ENCODE peak calls at places on chromosomes 1 and 21, in eight cellular contexts. B is SK-N-SH, I is PC-9, E is KG1, C is head of caudate nucleus, D is H54, O is mesendoderm, V is midbrain. F is an unnamed sample.

GRCh38 chr21:34904526-34905298 is 144.4 kb downstream of the RUNX1 start:
- DNase-seq in B (no peak), I (no peak), E (no peak), C (no peak), D (no peak), O (no peak), V (no peak), F (no peak)

GRCh38 chr1:221117548-221117951 is 238.3 kb downstream of the HLX start:
- DNase-seq in B (peak; percentile 49), I (peak; percentile 29), E (no peak), C (no peak), D (no peak), O (no peak), V (no peak), F (peak; percentile 58)

GRCh38 chr1:232048481-232048880 is 421.9 kb downstream of the DISC1 start:
- DNase-seq in B (no peak), I (no peak), E (no peak), C (no peak), D (no peak), O (no peak), V (no peak), F (no peak)

GRCh38 chr1:218496561-218496960 is 151.4 kb downstream of the TGFB2 start:
- DNase-seq in B (no peak), I (peak; percentile 82), E (no peak), C (no peak), D (peak; percentile 49), O (peak; percentile 97), V (no peak), F (no peak)

GRCh38 chr21:45615145-45615711 is 28.3 kb upstream of the PCBP3 start:
- DNase-seq in B (peak; percentile 72), I (no peak), E (no peak), C (no peak), D (no peak), O (no peak), V (no peak), F (peak; percentile 48)

GRCh38 chr1:5001466-5001865 is 347.1 kb downstream of the AJAP1 start:
- DNase-seq in B (no peak), I (no peak), E (no peak), C (no peak), D (no peak), O (peak; percentile 35), V (no peak), F (no peak)

GRCh38 chr1:46086581-46086980 is 45.8 kb downstream of the PIK3R3 start:
- DNase-seq in B (no peak), I (no peak), E (no peak), C (no peak), D (no peak), O (no peak), V (no peak), F (no peak)

GRCh38 chr21:46111857-46112730 is 14.2 kb downstream of the COL6A2 start:
- DNase-seq in B (peak; percentile 11), I (no peak), E (no peak), C (peak; percentile 19), D (no peak), O (no peak), V (no peak), F (peak; percentile 7)

GRCh38 chr21:45528028-45528705 is 14.1 kb downstream of the SLC19A1 start:
- DNase-seq in B (no peak), I (no peak), E (no peak), C (no peak), D (no peak), O (no peak), V (no peak), F (no peak)

GRCh38 chr1:93079685-93080141 is 630 bp downstream of the MTF2 start:
- DNase-seq in B (peak; percentile 50), I (no peak), E (peak; percentile 52), C (peak; percentile 56), D (no peak), O (peak; percentile 58), V (peak; percentile 25), F (peak; percentile 7)

GRCh38 chr1:53450225-53450624 is 9.0 kb upstream of the DMRTB1 start:
- DNase-seq in B (peak; percentile 62), I (no peak), E (no peak), C (no peak), D (no peak), O (peak; percentile 44), V (no peak), F (no peak)

GRCh38 chr1:89489037-89489729 is 35.4 kb upstream of the LRRC8B start:
- DNase-seq in B (no peak), I (no peak), E (no peak), C (no peak), D (no peak), O (no peak), V (no peak), F (no peak)

GRCh38 chr1:245656189-245656717 is 501.5 kb downstream of the KIF26B start:
- DNase-seq in B (no peak), I (no peak), E (no peak), C (no peak), D (no peak), O (no peak), V (no peak), F (no peak)

GRCh38 chr1:200245492-200245891 is 164.3 kb downstream of the ZNF281 start:
- DNase-seq in B (no peak), I (no peak), E (no peak), C (no peak), D (no peak), O (no peak), V (no peak), F (no peak)

GRCh38 chr1:47934243-47934805 is 62.9 kb downstream of the TRABD2B start:
- DNase-seq in B (peak; percentile 43), I (no peak), E (no peak), C (no peak), D (no peak), O (peak; percentile 57), V (no peak), F (peak; percentile 65)

GRCh38 chr1:55534565-55535091 is 319.5 kb upstream of the USP24 start:
- DNase-seq in B (no peak), I (no peak), E (no peak), C (no peak), D (no peak), O (no peak), V (no peak), F (no peak)

GRCh38 chr1:233998926-233999325 is 94.5 kb downstream of the SLC35F3 start:
- DNase-seq in B (no peak), I (no peak), E (no peak), C (no peak), D (no peak), O (no peak), V (no peak), F (no peak)

GRCh38 chr1:219465247-219466093 is 147.4 kb downstream of the ZC3H11B start:
- DNase-seq in B (no peak), I (no peak), E (no peak), C (no peak), D (no peak), O (no peak), V (no peak), F (no peak)

GRCh38 chr1:153566414-153567371 is 1.0 kb upstream of the S100A2 start:
- DNase-seq in B (peak; percentile 73), I (peak; percentile 98), E (peak; percentile 53), C (peak; percentile 54), D (peak; percentile 93), O (peak; percentile 99), V (peak; percentile 41), F (peak; percentile 98)

GRCh38 chr1:38209986-38210385 is 163.4 kb upstream of the POU3F1 start:
- DNase-seq in B (no peak), I (no peak), E (no peak), C (no peak), D (no peak), O (no peak), V (no peak), F (peak; percentile 27)

GRCh38 chr1:240091614-240092300 is at the start of gene FMN2:
- DNase-seq in B (peak; percentile 94), I (no peak), E (no peak), C (peak; percentile 63), D (peak; percentile 60), O (peak; percentile 76), V (peak; percentile 49), F (peak; percentile 74)

GRCh38 chr1:184739070-184739469 is 15.6 kb downstream of the EDEM3 start:
- DNase-seq in B (no peak), I (no peak), E (no peak), C (no peak), D (no peak), O (no peak), V (no peak), F (no peak)

GRCh38 chr1:227766015-227766634 is 30.9 kb downstream of the SNAP47 start:
- DNase-seq in B (no peak), I (peak; percentile 93), E (no peak), C (peak; percentile 68), D (peak; percentile 78), O (no peak), V (no peak), F (no peak)

GRCh38 chr1:203316626-203317093 is 11.3 kb downstream of the BTG2 start:
- DNase-seq in B (peak; percentile 67), I (peak; percentile 55), E (no peak), C (no peak), D (no peak), O (no peak), V (no peak), F (peak; percentile 63)

GRCh38 chr21:45152265-45152746 is 77.9 kb downstream of the ADARB1 start:
- DNase-seq in B (no peak), I (no peak), E (no peak), C (peak; percentile 57), D (no peak), O (peak; percentile 71), V (peak; percentile 9), F (peak; percentile 90)

GRCh38 chr1:241475688-241476087 is 43.9 kb downstream of the FH start:
- DNase-seq in B (no peak), I (no peak), E (no peak), C (no peak), D (peak; percentile 15), O (no peak), V (no peak), F (no peak)

GRCh38 chr1:1619917-1620361 is 4.6 kb downstream of the MIB2 start:
- DNase-seq in B (peak; percentile 59), I (no peak), E (no peak), C (no peak), D (no peak), O (peak; percentile 53), V (no peak), F (peak; percentile 55)

GRCh38 chr1:156796340-156797097 is 20.1 kb downstream of the SH2D2A start:
- DNase-seq in B (peak; percentile 26), I (no peak), E (no peak), C (no peak), D (no peak), O (peak; percentile 54), V (no peak), F (no peak)

GRCh38 chr1:184608581-184608980 is 146.1 kb downstream of the EDEM3 start:
- DNase-seq in B (no peak), I (no peak), E (no peak), C (no peak), D (no peak), O (no peak), V (no peak), F (peak; percentile 69)

GRCh38 chr21:16239659-16240265 is 510.0 kb downstream of the USP25 start:
- DNase-seq in B (no peak), I (no peak), E (no peak), C (no peak), D (no peak), O (peak; percentile 73), V (no peak), F (no peak)

GRCh38 chr1:116372186-116372585 is 858 bp upstream of the ATP1A1 start:
- DNase-seq in B (no peak), I (no peak), E (no peak), C (no peak), D (no peak), O (peak; percentile 43), V (no peak), F (no peak)

F was measured in BE2C.